ENCODE peak calls at places on chromosomes 5 and 9, in nine cellular contexts. S, U, Z, C, V, I, Y, L and A are unnamed samples. For H3K27me3, the result is how much of the 10 kb centered on the place peaks cover.

GRCh38 chr9:92954078-92954861 is 6.9 kb downstream of the FGD3 start:
- DNase-seq in S (no peak), U (no peak), Z (no peak), C (no peak), V (no peak), I (peak), Y (no peak), L (peak), A (no peak)

GRCh38 chr5:107580902-107581823 is 89.6 kb downstream of the EFNA5 start:
- DNase-seq in S (no peak), U (no peak), Z (no peak), C (no peak), V (no peak), I (no peak), Y (no peak), L (no peak), A (no peak)

GRCh38 chr5:83473344-83474169 is 2.0 kb downstream of the VCAN start:
- DNase-seq in S (peak), U (peak), Z (peak), C (peak), V (peak), I (peak), Y (no peak), L (peak), A (peak)

GRCh38 chr5:143025971-143026370 is 255.8 kb downstream of the ARHGAP26 start:
- DNase-seq in S (no peak), U (no peak), Z (no peak), C (no peak), V (no peak), I (no peak), Y (no peak), L (no peak), A (no peak)

GRCh38 chr9:114053246-114054005 is 24.7 kb downstream of the AMBP start:
- DNase-seq in S (no peak), U (peak), Z (no peak), C (no peak), V (peak), I (peak), Y (no peak), L (no peak), A (peak)

GRCh38 chr9:29039258-29039657 is 1466.0 kb upstream of the C9orf72 start:
- DNase-seq in S (no peak), U (no peak), Z (no peak), C (no peak), V (no peak), I (no peak), Y (no peak), L (no peak), A (no peak)

GRCh38 chr5:88119535-88119934 is 149.1 kb downstream of the TMEM161B start:
- DNase-seq in S (no peak), U (no peak), Z (no peak), C (no peak), V (no peak), I (no peak), Y (no peak), L (no peak), A (no peak)

GRCh38 chr9:136345281-136346156 is 18.0 kb downstream of the DNLZ start:
- DNase-seq in S (peak), U (peak), Z (peak), C (peak), V (no peak), I (peak), Y (peak), L (peak), A (peak)

GRCh38 chr5:110702704-110703103 is 23.8 kb downstream of the TMEM232 start:
- DNase-seq in S (no peak), U (no peak), Z (no peak), C (no peak), V (no peak), I (no peak), Y (peak), L (no peak), A (no peak)

GRCh38 chr9:121023064-121023463 is 27.0 kb downstream of the C5 start:
- DNase-seq in S (no peak), U (no peak), Z (no peak), C (peak), V (no peak), I (no peak), Y (peak), L (no peak), A (no peak)

GRCh38 chr9:132559711-132560110 is 22.7 kb upstream of the BARHL1 start:
- DNase-seq in S (no peak), U (no peak), Z (no peak), C (no peak), V (no peak), I (no peak), Y (no peak), L (no peak), A (no peak)

GRCh38 chr5:24747327-24747726 is 102.5 kb upstream of the CDH10 start:
- DNase-seq in S (no peak), U (no peak), Z (no peak), C (no peak), V (no peak), I (no peak), Y (no peak), L (no peak), A (no peak)

GRCh38 chr9:99294850-99295461 is 72.9 kb downstream of the SEC61B start:
- DNase-seq in S (no peak), U (no peak), Z (no peak), C (no peak), V (no peak), I (no peak), Y (peak), L (no peak), A (no peak)

GRCh38 chr5:102540251-102540812 is 41.5 kb upstream of the SLCO6A1 start:
- DNase-seq in S (no peak), U (no peak), Z (no peak), C (no peak), V (no peak), I (no peak), Y (no peak), L (no peak), A (no peak)

GRCh38 chr9:131641618-131642495 is 96.5 kb downstream of the PRRT1B start:
- DNase-seq in S (peak), U (no peak), Z (no peak), C (no peak), V (no peak), I (no peak), Y (no peak), L (peak), A (no peak)

GRCh38 chr5:143562935-143563334 is 159.4 kb upstream of the NR3C1 start:
- DNase-seq in S (no peak), U (no peak), Z (no peak), C (no peak), V (no peak), I (peak), Y (peak), L (no peak), A (peak)

GRCh38 chr9:111001471-111001870 is 36.8 kb downstream of the LPAR1 start:
- DNase-seq in S (no peak), U (no peak), Z (no peak), C (no peak), V (no peak), I (no peak), Y (no peak), L (no peak), A (no peak)

GRCh38 chr5:159965031-159965837 is 43.7 kb upstream of the TTC1 start:
- DNase-seq in S (no peak), U (peak), Z (no peak), C (peak), V (no peak), I (peak), Y (peak), L (peak), A (no peak)

GRCh38 chr5:42547146-42547545 is 123.9 kb downstream of the GHR start:
- DNase-seq in S (no peak), U (no peak), Z (no peak), C (no peak), V (no peak), I (no peak), Y (no peak), L (no peak), A (no peak)

GRCh38 chr9:90343360-90343759 is 299.3 kb downstream of the DIRAS2 start:
- DNase-seq in S (no peak), U (no peak), Z (no peak), C (no peak), V (no peak), I (no peak), Y (no peak), L (no peak), A (no peak)

GRCh38 chr9:90340421-90340820 is 302.2 kb downstream of the DIRAS2 start:
- DNase-seq in S (no peak), U (no peak), Z (no peak), C (no peak), V (no peak), I (no peak), Y (no peak), L (no peak), A (no peak)

GRCh38 chr9:90344013-90344412 is 298.6 kb downstream of the DIRAS2 start:
- DNase-seq in S (no peak), U (no peak), Z (no peak), C (no peak), V (no peak), I (no peak), Y (no peak), L (no peak), A (no peak)

GRCh38 chr9:90342607-90343006 is 300.0 kb downstream of the DIRAS2 start:
- DNase-seq in S (no peak), U (no peak), Z (no peak), C (no peak), V (no peak), I (no peak), Y (no peak), L (no peak), A (no peak)
- TF ChIP-seq EP300 in S (no peak), U (no peak), Z (no peak), C (no peak), V (no peak), I (no peak), Y (no peak), L (no peak), A (no peak)

GRCh38 chr9:79287152-79287766 is 284.5 kb upstream of the TLE4 start:
- DNase-seq in S (no peak), U (no peak), Z (no peak), C (no peak), V (no peak), I (no peak), Y (no peak), L (no peak), A (no peak)
- H3K27me3 ChIP-seq in S (under half), U (under half), Z (under half), C (under half), V (under half), I (under half), Y (under half), L (under half), A (under half)

GRCh38 chr5:139660105-139660915 is 12.2 kb downstream of the CXXC5 start:
- DNase-seq in S (peak), U (no peak), Z (no peak), C (peak), V (no peak), I (peak), Y (no peak), L (peak), A (peak)
- TF ChIP-seq POLR2AphosphoS5 in S (peak), U (no peak), Z (no peak), C (peak), V (no peak), I (peak), Y (no peak), L (peak), A (peak)

GRCh38 chr5:150438873-150439546 is 10.5 kb downstream of the RPS14 start:
- DNase-seq in S (no peak), U (peak), Z (peak), C (peak), V (no peak), I (no peak), Y (peak), L (no peak), A (no peak)
- TF ChIP-seq EP300 in S (no peak), U (no peak), Z (no peak), C (no peak), V (no peak), I (no peak), Y (no peak), L (no peak), A (no peak)

GRCh38 chr5:6579535-6579934 is 53.3 kb downstream of the NSUN2 start:
- DNase-seq in S (no peak), U (no peak), Z (no peak), C (no peak), V (no peak), I (no peak), Y (no peak), L (no peak), A (no peak)

GRCh38 chr5:6582507-6583048 is 50.3 kb downstream of the NSUN2 start:
- DNase-seq in S (no peak), U (no peak), Z (no peak), C (no peak), V (no peak), I (no peak), Y (no peak), L (no peak), A (no peak)

GRCh38 chr5:6581559-6582426 is 51.1 kb downstream of the NSUN2 start:
- DNase-seq in S (no peak), U (no peak), Z (no peak), C (no peak), V (no peak), I (no peak), Y (no peak), L (no peak), A (no peak)

GRCh38 chr5:6583049-6583880 is 49.6 kb downstream of the NSUN2 start:
- DNase-seq in S (no peak), U (peak), Z (peak), C (peak), V (no peak), I (peak), Y (no peak), L (peak), A (peak)

DNA sequence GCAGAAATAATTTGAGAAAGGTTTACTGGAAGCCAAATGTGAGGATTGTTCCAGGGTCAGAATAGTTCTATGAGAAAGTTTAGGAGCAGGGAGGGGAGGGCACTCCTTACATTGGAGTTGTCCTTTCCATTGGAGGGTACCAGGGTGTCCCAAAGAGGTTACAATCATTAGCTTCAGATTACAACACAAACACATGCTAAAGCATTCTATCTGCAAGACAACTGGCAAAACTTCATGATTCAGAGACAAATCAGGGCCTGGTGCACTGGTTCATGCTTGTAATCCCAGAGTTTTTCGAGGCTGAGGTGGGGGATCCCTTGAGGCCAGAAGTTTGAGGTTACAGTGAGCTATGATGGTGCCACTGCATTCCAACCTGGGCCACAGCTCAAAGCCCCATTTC is 51.8 kb downstream of the NSUN2 start:
- DNase-seq in S (no peak), U (no peak), Z (no peak), C (no peak), V (no peak), I (no peak), Y (no peak), L (no peak), A (no peak)
- H3K27me3 ChIP-seq in S (under half), U (under half), Z (half or more), C (under half), V (under half), I (half or more), Y (under half), L (under half), A (under half)

GRCh38 chr5:177503351-177504085 is 6.1 kb downstream of the DOK3 start:
- DNase-seq in S (no peak), U (no peak), Z (no peak), C (no peak), V (no peak), I (no peak), Y (no peak), L (no peak), A (no peak)
- TF ChIP-seq POLR2AphosphoS5 in S (no peak), U (no peak), Z (no peak), C (no peak), V (no peak), I (no peak), Y (no peak), L (no peak), A (no peak)

GRCh38 chr5:124182133-124182532 is 564.3 kb downstream of the ZNF608 start:
- DNase-seq in S (no peak), U (no peak), Z (no peak), C (no peak), V (no peak), I (no peak), Y (no peak), L (no peak), A (no peak)
- TF ChIP-seq EP300 in S (no peak), U (no peak), Z (no peak), C (no peak), V (no peak), I (no peak), Y (no peak), L (no peak), A (no peak)

GRCh38 chr9:124001865-124002525 is 9.6 kb upstream of the LHX2 start:
- DNase-seq in S (no peak), U (no peak), Z (no peak), C (no peak), V (no peak), I (no peak), Y (no peak), L (no peak), A (no peak)
- H3K27me3 ChIP-seq in S (half or more), U (half or more), Z (under half), C (half or more), V (half or more), I (half or more), Y (half or more), L (half or more), A (half or more)